ENCODE peak calls at places on chromosomes 6 and 20, in seven cellular contexts. C is activated T-cell treated with anti-CD3 and anti-CD28 coated beads for 1 hour; S is DMS153; G is HEK293T; K is stimulated activated CD4-positive, alpha-beta T cell treated with anti-CD3 and anti-CD28 coated beads, Interleukin-2, amount 100 ng/mL, for 24 hours; X is prostate gland; P is activated T-helper 2 cell treated with anti-CD3 and anti-CD28 coated beads, Interferon-gamma antibody, Interleukin-2, Interleukin-4, amounts not matched to agents 10 μg/mL and 5 μg/mL and 100 μg/mL, durations not matched to agents 14 hours and 24 hours and 36 hours. Q is an unnamed sample.

GRCh38 chr20:52031574-52032303 is 159.8 kb downstream of the ZFP64 start:
- DNase-seq in C (no peak), G (no peak), K (no peak), P (no peak), X (no peak), S (no peak), Q (peak; percentile 71)

GRCh38 chr20:363319-364078 is 16.6 kb downstream of the NRSN2 start:
- DNase-seq in S (no peak), C (no peak), P (no peak), X (no peak), G (no peak), K (no peak), Q (peak; percentile 40)

GRCh38 chr6:112289039-112289566 is 34.7 kb upstream of the LAMA4 start:
- DNase-seq in C (no peak), S (no peak), K (no peak), P (no peak), G (peak; percentile 39), X (no peak), Q (peak; percentile 58)

GRCh38 chr6:49890988-49891387 is 24.7 kb upstream of the CRISP1 start:
- DNase-seq in P (no peak), S (no peak), K (no peak), X (no peak), G (no peak), C (no peak), Q (no peak)

GRCh38 chr6:5172057-5172683 is 87.0 kb downstream of the PPP1R3G start:
- DNase-seq in G (no peak), K (no peak), C (no peak), X (no peak), S (peak; percentile 22), P (no peak), Q (no peak)

GRCh38 chr20:52192296-52193007 is 873 bp upstream of the ZFP64 start:
- DNase-seq in P (no peak), X (no peak), G (no peak), C (no peak), K (no peak), S (peak; percentile 11), Q (peak; percentile 27)

GRCh38 chr20:49450281-49450707 is 32.2 kb downstream of the KCNB1 start:
- DNase-seq in P (no peak), X (no peak), S (no peak), C (no peak), K (no peak), G (no peak), Q (peak; percentile 23)

GRCh38 chr6:119379809-119380208 is 30.2 kb upstream of the MAN1A1 start:
- DNase-seq in K (no peak), C (no peak), X (no peak), P (no peak), G (no peak), S (no peak), Q (no peak)

GRCh38 chr6:89986650-89987074 is 92.4 kb downstream of the GJA10 start:
- DNase-seq in P (no peak), C (no peak), K (no peak), G (no peak), S (no peak), X (no peak), Q (peak; percentile 58)

GRCh38 chr6:113401231-113401630 is 455.9 kb upstream of the MARCKS start:
- DNase-seq in G (no peak), S (no peak), C (no peak), X (no peak), P (no peak), K (no peak), Q (no peak)

GRCh38 chr6:159766923-159767322 is 5.1 kb downstream of the ACAT2 start:
- DNase-seq in S (no peak), P (no peak), G (no peak), K (no peak), C (no peak), X (no peak), Q (no peak)

GRCh38 chr6:50087231-50087954 is 37.7 kb upstream of the DEFB112 start:
- DNase-seq in K (no peak), X (no peak), G (no peak), P (no peak), C (no peak), S (no peak), Q (peak; percentile 5)

GRCh38 chr6:6597682-6598081 is 9.2 kb downstream of the LY86 start:
- DNase-seq in S (no peak), X (no peak), C (no peak), G (no peak), P (no peak), K (no peak), Q (no peak)